ENCODE peak calls at places on chromosomes 1 and 21, in six cellular contexts. W is PC-9, J is cardiac fibroblast, C is uterus, Q is GM23338, M is RWPE1. B is an unnamed sample.

GRCh38 chr1:223844962-223845809 is 561 bp downstream of the TP53BP2 start:
- DNase-seq in J (peak; percentile 62), Q (peak; percentile 41), C (peak; percentile 66), W (peak; percentile 52), M (no peak), B (peak; percentile 42)

GRCh38 chr1:162151900-162152829 is 82.7 kb downstream of the NOS1AP start:
- DNase-seq in M (no peak), C (no peak), W (no peak), Q (no peak), J (peak; percentile 79), B (peak; percentile 56)

GRCh38 chr1:214505134-214505533 is 46.3 kb downstream of the PTPN14 start:
- DNase-seq in M (no peak), C (no peak), W (no peak), Q (peak; percentile 56), J (no peak), B (no peak)

GRCh38 chr1:234840843-234841242 is 230.9 kb upstream of the IRF2BP2 start:
- DNase-seq in W (no peak), J (no peak), Q (no peak), M (no peak), C (no peak), B (no peak)

GRCh38 chr1:203571661-203572060 is 55.0 kb upstream of the ATP2B4 start:
- DNase-seq in J (no peak), M (no peak), Q (no peak), W (no peak), C (no peak), B (no peak)

GRCh38 chr1:53628286-53628955 is 110.5 kb downstream of the GLIS1 start:
- DNase-seq in J (no peak), W (no peak), Q (no peak), C (no peak), M (no peak), B (no peak)

GRCh38 chr1:219567341-219567947 is 45.5 kb downstream of the ZC3H11B start:
- DNase-seq in C (no peak), M (peak; percentile 32), W (no peak), J (peak; percentile 82), Q (peak; percentile 36), B (no peak)

GRCh38 chr1:218351617-218352438 is 6.7 kb downstream of the TGFB2 start:
- DNase-seq in M (no peak), Q (peak; percentile 70), J (peak; percentile 84), W (no peak), C (peak; percentile 42), B (peak; percentile 51)

GRCh38 chr1:41626616-41627375 is 142.3 kb upstream of the EDN2 start:
- DNase-seq in W (peak; percentile 89), J (peak; percentile 53), C (no peak), M (peak; percentile 77), Q (no peak), B (no peak)

GRCh38 chr21:15282666-15283065 is 217.9 kb upstream of the NRIP1 start:
- DNase-seq in Q (no peak), M (no peak), C (no peak), J (peak; percentile 22), W (no peak), B (no peak)

GRCh38 chr1:84709175-84709574 is 18.9 kb upstream of the SSX2IP start:
- DNase-seq in Q (no peak), J (no peak), C (no peak), M (no peak), W (no peak), B (no peak)

GRCh38 chr1:200363200-200363933 is 46.5 kb downstream of the ZNF281 start:
- DNase-seq in J (no peak), M (no peak), W (no peak), Q (no peak), C (no peak), B (no peak)

GRCh38 chr1:228801068-228801467 is 65.8 kb downstream of the RHOU start:
- DNase-seq in M (no peak), J (no peak), W (no peak), Q (no peak), C (no peak), B (no peak)

GRCh38 chr1:99559166-99559565 is 86.7 kb upstream of the PALMD start:
- DNase-seq in Q (no peak), C (no peak), J (no peak), M (no peak), W (no peak), B (no peak)

GRCh38 chr1:2596530-2597333 is 10.2 kb downstream of the PRXL2B start:
- DNase-seq in W (no peak), J (no peak), C (no peak), M (no peak), Q (no peak), B (no peak)

GRCh38 chr1:46420533-46420915 is 26.4 kb downstream of the FAAH start:
- DNase-seq in Q (no peak), J (no peak), M (no peak), C (no peak), W (no peak), B (no peak)

GRCh38 chr1:17011439-17012307 is at the start of gene ATP13A2:
- DNase-seq in M (peak; percentile 83), J (peak; percentile 56), W (peak; percentile 88), C (peak; percentile 68), Q (peak; percentile 98), B (peak; percentile 94)

GRCh38 chr1:29388170-29388569 is 151.8 kb downstream of the PTPRU start:
- DNase-seq in M (no peak), J (no peak), C (no peak), Q (no peak), W (no peak), B (no peak)

GRCh38 chr1:29237906-29238600 is 1.7 kb downstream of the PTPRU start:
- DNase-seq in M (no peak), Q (peak; percentile 75), C (peak; percentile 60), J (peak; percentile 21), W (peak; percentile 56), B (peak; percentile 66)

GRCh38 chr1:206578115-206578935 is 33.9 kb downstream of the EIF2D start:
- DNase-seq in Q (no peak), W (no peak), J (peak; percentile 40), M (no peak), C (no peak), B (no peak)

GRCh38 chr1:228735871-228736586 is 750 bp downstream of the RHOU start:
- DNase-seq in C (peak; percentile 59), Q (peak; percentile 74), W (no peak), M (peak; percentile 5), J (peak; percentile 19), B (peak; percentile 37)

GRCh38 chr1:200867018-200867811 is 5.6 kb upstream of the GPR25 start:
- DNase-seq in Q (no peak), C (no peak), M (no peak), W (no peak), J (peak; percentile 32), B (peak; percentile 38)

GRCh38 chr1:28594661-28595411 is 2.8 kb downstream of the RAB42 start:
- DNase-seq in W (peak; percentile 66), M (peak; percentile 21), Q (peak; percentile 80), C (no peak), J (peak; percentile 79), B (no peak)

GRCh38 chr1:171798760-171799159 is 17.3 kb downstream of the METTL13 start:
- DNase-seq in W (no peak), M (no peak), C (no peak), Q (no peak), J (no peak), B (no peak)

DNA sequence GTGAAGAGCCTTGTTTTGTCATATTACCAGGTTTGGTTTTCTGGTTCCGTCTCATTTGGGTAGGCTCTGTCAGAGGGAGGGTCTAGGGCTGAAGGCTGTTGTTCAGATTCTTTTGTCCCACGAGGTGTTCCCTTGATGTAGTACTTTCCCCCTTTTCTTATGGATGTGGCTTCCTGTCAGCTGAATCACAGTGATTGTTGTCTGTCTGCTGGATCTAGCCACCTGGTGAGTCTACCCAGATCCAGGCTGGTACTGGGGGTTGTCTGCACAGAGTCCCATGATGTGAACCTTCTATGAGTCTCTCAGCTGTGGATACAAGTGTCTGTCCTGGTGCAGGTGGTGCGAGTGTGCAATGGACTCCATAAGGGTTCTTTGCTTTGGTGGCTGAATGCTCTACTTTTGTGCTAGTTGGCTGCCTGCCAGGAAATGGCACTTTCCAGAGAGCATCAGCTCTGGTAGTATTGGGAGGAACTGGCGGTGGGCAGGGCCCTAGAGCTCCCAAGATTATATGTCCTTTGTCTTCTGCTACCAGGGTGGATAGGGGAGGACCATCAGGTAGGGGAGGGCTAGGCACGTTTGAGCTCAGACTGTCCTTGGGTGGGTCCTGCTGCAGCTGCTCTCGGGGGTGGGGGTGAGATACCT is 246.0 kb downstream of the RYR2 start:
- DNase-seq in J (no peak), C (no peak), Q (peak; percentile 56), W (no peak), M (no peak), B (no peak)
- TF ChIP-seq CTCF in J (no peak), C (no peak), Q (no peak), W (no peak), M (no peak), B (no peak)

GRCh38 chr21:40847956-40848355 is 998 bp upstream of the DSCAM start:
- DNase-seq in M (no peak), W (no peak), Q (peak; percentile 5), J (no peak), C (no peak), B (no peak)
- TF ChIP-seq CTCF in M (no peak), W (no peak), Q (no peak), J (no peak), C (no peak), B (no peak)

GRCh38 chr1:154593390-154593789 is 14.6 kb downstream of the ADAR start:
- DNase-seq in C (no peak), J (no peak), W (no peak), M (no peak), Q (no peak), B (no peak)

GRCh38 chr1:154589780-154590179 is 18.2 kb downstream of the ADAR start:
- DNase-seq in Q (no peak), M (no peak), W (no peak), J (no peak), C (no peak), B (no peak)

GRCh38 chr1:154594811-154595210 is 13.2 kb downstream of the ADAR start:
- DNase-seq in J (no peak), Q (no peak), C (no peak), W (no peak), M (no peak), B (no peak)

GRCh38 chr1:154590756-154591155 is 17.2 kb downstream of the ADAR start:
- DNase-seq in Q (no peak), W (no peak), M (no peak), C (no peak), J (no peak), B (no peak)

GRCh38 chr1:154591206-154591605 is 16.8 kb downstream of the ADAR start:
- DNase-seq in Q (no peak), J (no peak), W (no peak), M (no peak), C (no peak), B (no peak)
- TF ChIP-seq CTCF in Q (no peak), J (no peak), W (no peak), M (no peak), C (no peak), B (no peak)

DNA sequence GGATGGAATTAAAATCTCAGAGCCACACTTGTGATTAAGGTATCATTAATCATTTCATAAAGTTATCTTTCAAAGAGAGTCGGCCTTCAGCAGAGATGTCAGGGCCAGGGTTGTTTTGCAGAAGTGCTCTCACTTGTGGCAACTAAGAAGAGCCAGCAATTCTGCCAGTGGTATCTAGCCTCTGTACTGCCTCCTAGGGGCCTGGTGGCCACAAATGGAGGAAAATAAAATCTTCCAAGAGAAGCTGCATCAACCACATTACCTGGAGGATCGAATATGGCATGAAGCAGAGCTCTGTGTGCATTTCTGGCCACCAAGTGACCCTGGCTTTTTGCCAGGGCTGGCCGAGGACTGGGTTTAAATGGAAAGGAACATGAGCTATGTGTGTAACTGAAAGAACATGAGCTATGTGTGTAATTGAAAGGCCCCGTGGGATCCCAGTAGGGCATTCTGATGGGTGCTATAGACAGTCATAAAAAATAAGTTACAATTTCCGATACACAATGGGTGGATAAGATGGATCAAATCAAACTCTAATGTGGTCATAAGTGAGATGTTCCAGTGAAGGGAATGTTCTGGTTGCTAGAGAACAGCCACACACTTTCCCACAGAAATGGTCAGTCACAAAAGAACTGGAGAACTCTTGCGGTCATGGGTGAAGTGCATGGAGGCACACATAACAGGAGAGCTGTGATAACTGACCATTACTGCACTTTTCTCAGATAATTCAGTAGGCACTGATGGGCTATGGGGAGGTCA is 335.8 kb downstream of the CAMTA1 start:
- DNase-seq in M (no peak), J (no peak), C (no peak), W (no peak), Q (peak; percentile 43), B (no peak)
- TF ChIP-seq CTCF in M (no peak), J (no peak), C (no peak), W (no peak), Q (peak; percentile 46), B (no peak)